ENCODE peak calls at places on chromosomes 2 and 18, in six cellular contexts. M is HCT116, K is SW480, Y is ELR, I is NCI-H774, B is astrocyte of the spinal cord. P is an unnamed sample.

GRCh38 chr2:109024477-109024876 is 35.5 kb upstream of the EDAR start:
- DNase-seq in M (no peak), I (no peak), Y (no peak), K (no peak), B (no peak), P (no peak)

GRCh38 chr2:8475349-8476045 is 206.4 kb upstream of the ID2 start:
- DNase-seq in Y (no peak), I (peak), M (no peak), B (no peak), K (peak), P (peak)

GRCh38 chr2:10914272-10914693 is 2.5 kb downstream of the KCNF1 start:
- DNase-seq in B (no peak), Y (peak), M (no peak), I (no peak), K (no peak), P (peak)

GRCh38 chr2:177606636-177607035 is 214.1 kb downstream of the AGPS start:
- DNase-seq in B (peak), Y (peak), K (no peak), M (no peak), I (no peak), P (no peak)

GRCh38 chr2:125516496-125517109 is 1139.4 kb upstream of the GYPC start:
- DNase-seq in M (no peak), B (no peak), I (no peak), Y (peak), K (peak), P (peak)

GRCh38 chr18:64134044-64134757 is 14.7 kb downstream of the LINC00305 start:
- DNase-seq in K (no peak), M (no peak), I (no peak), B (peak), Y (peak), P (peak)

GRCh38 chr18:48728204-48728833 is 189.5 kb downstream of the CTIF start:
- DNase-seq in M (no peak), B (peak), Y (peak), K (no peak), I (no peak), P (peak)

GRCh38 chr2:222424281-222424728 is at the start of gene SGPP2:
- DNase-seq in K (peak), B (no peak), I (peak), Y (no peak), M (no peak), P (peak)

P was measured in MCF 10A.